ENCODE peak calls at places on chromosome 20, in seven cellular contexts. B is mammary epithelial cell; G is CD4-positive, alpha-beta memory T cell; A is IMR-90; X is breast epithelium; E is fibroblast of lung; M is psoas muscle. D is an unnamed sample.

GRCh38 chr20:53149652-53150205 is 177.6 kb downstream of the TSHZ2 start:
- DNase-seq in B (no peak), A (no peak), X (no peak), M (no peak), E (no peak), G (no peak), D (no peak)

GRCh38 chr20:63736893-63737689 is 627 bp downstream of the LIME1 start:
- DNase-seq in A (no peak), M (peak; percentile 60), G (peak; percentile 61), B (no peak), X (no peak), E (no peak), D (no peak)

GRCh38 chr20:49540696-49541435 is 27.1 kb downstream of the PTGIS start:
- DNase-seq in A (no peak), G (no peak), E (no peak), X (no peak), M (no peak), B (no peak), D (no peak)

GRCh38 chr20:35934050-35934449 is 20.3 kb downstream of the SCAND1 start:
- DNase-seq in M (no peak), B (no peak), E (no peak), G (no peak), X (no peak), A (no peak), D (no peak)

GRCh38 chr20:36010081-36010480 is 41.7 kb downstream of the CNBD2 start:
- DNase-seq in G (no peak), M (no peak), A (no peak), B (no peak), E (no peak), X (no peak), D (no peak)

GRCh38 chr20:53929974-53930650 is 140.3 kb downstream of the BCAS1 start:
- DNase-seq in X (no peak), G (no peak), A (no peak), E (no peak), M (no peak), B (no peak), D (no peak)

GRCh38 chr20:17394411-17394810 is 136.8 kb downstream of the BFSP1 start:
- DNase-seq in A (no peak), M (no peak), X (no peak), G (no peak), B (no peak), E (no peak), D (no peak)

GRCh38 chr20:21511485-21511849 is 2.4 kb downstream of the NKX2-2 start:
- DNase-seq in B (no peak), A (no peak), G (no peak), E (no peak), M (no peak), X (no peak), D (no peak)

GRCh38 chr20:34111057-34111711 is 859 bp downstream of the EIF2S2 start:
- DNase-seq in E (peak; percentile 74), X (no peak), M (no peak), B (peak; percentile 58), A (peak; percentile 71), G (peak; percentile 5), D (no peak)

GRCh38 chr20:44496976-44497375 is 21.3 kb downstream of the TTPAL start:
- DNase-seq in B (peak; percentile 97), X (no peak), E (peak; percentile 61), M (no peak), G (no peak), A (peak; percentile 96), D (peak; percentile 83)

GRCh38 chr20:38167851-38168760 is 3.0 kb upstream of the TGM2 start:
- DNase-seq in G (no peak), M (peak; percentile 87), B (peak; percentile 79), A (peak; percentile 96), X (peak; percentile 39), E (peak; percentile 91), D (peak; percentile 84)

GRCh38 chr20:38093641-38094077 is 60.1 kb downstream of the RPRD1B start:
- DNase-seq in B (no peak), G (no peak), X (no peak), E (no peak), M (no peak), A (no peak), D (no peak)

GRCh38 chr20:8534368-8534767 is 402.3 kb downstream of the PLCB1 start:
- DNase-seq in A (no peak), G (no peak), X (no peak), M (no peak), E (no peak), B (no peak), D (no peak)

GRCh38 chr20:57326667-57327455 is 2.7 kb upstream of the SPO11 start:
- DNase-seq in E (no peak), X (peak; percentile 77), G (no peak), B (peak; percentile 95), A (no peak), M (no peak), D (no peak)

GRCh38 chr20:52470561-52470960 is 279.0 kb upstream of the ZFP64 start:
- DNase-seq in A (no peak), E (no peak), X (no peak), G (no peak), M (no peak), B (no peak), D (no peak)

GRCh38 chr20:9646375-9646774 is 132.0 kb downstream of the LAMP5 start:
- DNase-seq in B (no peak), M (no peak), G (no peak), A (no peak), X (no peak), E (no peak), D (no peak)

GRCh38 chr20:2708073-2708415 is 15.5 kb downstream of the EBF4 start:
- DNase-seq in X (no peak), E (no peak), M (no peak), G (no peak), B (no peak), A (no peak), D (no peak)

GRCh38 chr20:2707353-2708072 is 14.9 kb downstream of the EBF4 start:
- DNase-seq in M (no peak), X (no peak), E (no peak), A (no peak), G (no peak), B (no peak), D (no peak)

GRCh38 chr20:2708665-2709064 is 16.1 kb downstream of the EBF4 start:
- DNase-seq in G (no peak), E (no peak), A (no peak), M (no peak), B (no peak), X (no peak), D (no peak)

GRCh38 chr20:2705931-2706645 is 13.5 kb downstream of the EBF4 start:
- DNase-seq in G (no peak), E (no peak), A (no peak), M (no peak), X (no peak), B (no peak), D (no peak)

GRCh38 chr20:2706688-2707352 is 14.2 kb downstream of the EBF4 start:
- DNase-seq in B (no peak), M (no peak), X (no peak), E (no peak), A (no peak), G (no peak), D (no peak)
- H3K27me3 ChIP-seq in B (peaks cover 11% of the 10 kb centered on the region), M (peaks cover 19% of the 10 kb centered on the region), X (no peaks in the 10 kb centered on the region), E (no peaks in the 10 kb centered on the region), A (peaks cover 30% of the 10 kb centered on the region), G (no peaks in the 10 kb centered on the region), D (peaks cover 11% of the 10 kb centered on the region)

GRCh38 chr20:62151835-62152364 is 8.3 kb downstream of the SS18L1 start:
- DNase-seq in G (no peak), A (no peak), X (no peak), M (no peak), E (no peak), B (no peak), D (no peak)

GRCh38 chr20:62151225-62151624 is 7.7 kb downstream of the SS18L1 start:
- DNase-seq in M (no peak), A (no peak), G (no peak), X (no peak), E (no peak), B (no peak), D (no peak)

GRCh38 chr20:62149532-62150235 is 6.1 kb downstream of the SS18L1 start:
- DNase-seq in G (no peak), A (peak; percentile 18), B (peak; percentile 83), M (no peak), E (no peak), X (peak; percentile 65), D (no peak)

GRCh38 chr20:62148908-62149314 is 5.3 kb downstream of the SS18L1 start:
- DNase-seq in E (no peak), G (no peak), M (peak; percentile 46), A (no peak), X (no peak), B (no peak), D (no peak)

DNA sequence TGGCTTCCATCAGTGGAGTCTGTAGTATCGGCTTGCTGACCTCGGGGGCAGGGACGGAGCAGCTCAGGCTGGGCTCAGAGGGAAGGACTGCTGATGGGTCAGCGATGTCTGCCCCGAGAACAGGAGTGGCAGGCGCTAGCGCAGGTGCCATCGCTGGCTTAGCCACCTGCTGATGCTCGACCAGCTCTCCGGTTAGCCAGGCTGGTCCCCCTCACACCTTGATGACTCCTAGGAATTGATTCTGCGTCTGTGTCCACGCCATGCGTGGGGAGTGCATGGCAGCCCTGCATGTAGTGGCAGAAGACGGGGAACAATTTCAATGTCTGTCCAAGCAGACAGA is 6.6 kb downstream of the SS18L1 start:
- DNase-seq in A (no peak), E (no peak), B (no peak), M (no peak), X (no peak), G (no peak), D (no peak)
- H3K27me3 ChIP-seq in A (no peaks in the 10 kb centered on the region), E (no peaks in the 10 kb centered on the region), B (no peaks in the 10 kb centered on the region), M (no peaks in the 10 kb centered on the region), X (no peaks in the 10 kb centered on the region), G (no peaks in the 10 kb centered on the region), D (no peaks in the 10 kb centered on the region)

DNA sequence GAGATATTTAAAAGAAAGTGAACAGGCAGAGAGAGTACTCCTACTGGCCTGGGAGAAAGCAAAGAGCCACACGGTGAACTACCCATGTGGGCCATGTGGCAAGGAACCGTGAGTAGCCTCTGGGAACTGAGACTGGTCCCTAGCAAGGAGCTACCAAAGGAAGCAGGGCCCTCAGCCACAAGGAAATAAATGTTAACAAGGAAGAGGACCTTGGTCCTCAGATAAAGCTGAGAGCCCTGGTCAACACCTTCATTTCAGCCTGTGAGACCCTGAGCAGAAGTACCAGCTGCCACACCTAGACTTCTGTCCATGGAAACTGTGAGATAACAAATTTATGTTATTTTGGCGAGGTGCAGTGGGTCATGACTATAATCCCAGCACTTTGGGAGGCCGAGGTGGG is 25.3 kb downstream of the BMP2 start:
- DNase-seq in E (no peak), X (no peak), M (no peak), A (no peak), B (no peak), G (no peak), D (no peak)
- H3K27me3 ChIP-seq in E (no peaks in the 10 kb centered on the region), X (no peaks in the 10 kb centered on the region), M (no peaks in the 10 kb centered on the region), A (peaks cover 5% of the 10 kb centered on the region), B (no peaks in the 10 kb centered on the region), G (no peaks in the 10 kb centered on the region), D (no peaks in the 10 kb centered on the region)

DNA sequence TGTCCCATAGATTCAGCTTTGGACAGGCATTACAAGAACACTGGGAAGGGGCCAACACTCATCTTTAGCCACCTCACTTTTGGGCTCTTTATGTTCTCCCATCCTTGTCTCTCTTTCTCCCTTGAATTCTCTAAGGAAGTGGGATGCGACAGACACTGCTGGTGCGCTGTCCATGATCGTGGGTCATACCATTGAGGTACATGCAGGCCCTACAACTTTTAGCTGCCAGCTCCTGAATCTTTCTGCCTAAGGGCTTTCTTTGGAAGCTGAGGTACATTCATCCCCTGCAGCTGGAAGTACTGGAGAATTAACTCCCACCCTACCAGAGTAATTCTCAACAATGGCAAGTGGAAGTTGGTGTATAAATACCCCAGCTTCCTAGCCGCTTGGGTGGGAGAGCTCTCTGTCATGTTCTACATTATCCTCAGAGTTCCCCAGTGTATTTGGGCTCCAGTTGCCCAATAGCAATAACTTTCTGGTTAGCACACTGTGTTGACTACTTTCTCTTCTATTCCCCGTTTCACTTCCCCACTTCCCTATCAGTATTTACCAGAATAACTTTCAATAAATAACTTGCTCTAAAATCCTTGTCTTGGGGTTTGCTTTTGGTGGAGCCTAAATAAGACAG is 309.4 kb upstream of the RNF24 start:
- DNase-seq in X (no peak), E (no peak), A (no peak), G (no peak), M (no peak), B (no peak), D (no peak)
- H3K27me3 ChIP-seq in X (no peaks in the 10 kb centered on the region), E (peaks cover 2% of the 10 kb centered on the region), A (peaks cover 26% of the 10 kb centered on the region), G (no peaks in the 10 kb centered on the region), M (no peaks in the 10 kb centered on the region), B (no peaks in the 10 kb centered on the region), D (no peaks in the 10 kb centered on the region)

D was measured in kidney epithelial cell.